ENCODE peak calls at places on chromosomes 16 and 17, in ten cellular contexts. R, Y, F, D, V, E, X, B, Q and W are unnamed samples.

GRCh38 chr16:48452991-48453760 is 68.0 kb upstream of the SIAH1 start:
- DNase-seq in E (no peak), V (no peak), X (no peak), D (no peak), R (no peak), B (no peak), F (no peak), Q (no peak), Y (no peak), W (no peak)

GRCh38 chr16:67030221-67030962 is 1.4 kb downstream of the CBFB start:
- DNase-seq in V (no peak), D (no peak), R (peak; percentile 44), Q (no peak), F (no peak), X (no peak), B (no peak), Y (no peak), E (no peak), W (no peak)

GRCh38 chr17:41579484-41580243 is 7.0 kb downstream of the KRT14 start:
- DNase-seq in Q (peak; percentile 100), R (peak; percentile 94), X (peak; percentile 69), Y (peak; percentile 6), F (peak; percentile 48), D (peak; percentile 91), E (peak; percentile 88), V (peak; percentile 89), B (peak; percentile 89), W (peak; percentile 78)

GRCh38 chr17:57528084-57528451 is 217.0 kb downstream of the CCDC182 start:
- DNase-seq in E (no peak), Y (no peak), D (no peak), B (no peak), V (no peak), Q (no peak), F (peak; percentile 37), R (no peak), X (no peak), W (no peak)

GRCh38 chr16:78099372-78100161 is at the start of gene WWOX:
- DNase-seq in R (peak; percentile 99), X (peak; percentile 99), Q (peak; percentile 99), B (peak; percentile 89), D (peak; percentile 95), F (peak; percentile 97), Y (peak; percentile 96), E (peak; percentile 96), V (peak; percentile 80), W (peak; percentile 94)

GRCh38 chr16:929227-929669 is 41.5 kb downstream of the LMF1 start:
- DNase-seq in Q (peak; percentile 59), V (no peak), B (no peak), E (no peak), F (no peak), D (no peak), X (no peak), Y (no peak), R (no peak), W (no peak)

GRCh38 chr16:17026600-17027242 is 444.0 kb downstream of the XYLT1 start:
- DNase-seq in R (peak; percentile 73), E (no peak), B (no peak), X (peak; percentile 28), F (no peak), Q (no peak), Y (no peak), D (no peak), V (no peak), W (no peak)

GRCh38 chr17:64123114-64123513 is 6.8 kb downstream of the ERN1 start:
- DNase-seq in F (no peak), D (no peak), R (no peak), E (no peak), Y (no peak), V (no peak), X (no peak), Q (peak; percentile 17), B (no peak), W (no peak)

GRCh38 chr17:29612094-29612403 is 10.7 kb downstream of the CORO6 start:
- DNase-seq in Q (no peak), R (no peak), Y (no peak), V (no peak), D (no peak), X (no peak), F (no peak), E (no peak), B (no peak), W (no peak)

GRCh38 chr17:58191259-58191896 is 1.1 kb upstream of the EPX start:
- DNase-seq in B (no peak), V (no peak), R (no peak), E (no peak), D (no peak), F (no peak), Q (no peak), Y (no peak), X (no peak), W (no peak)

GRCh38 chr16:17512636-17513220 is 42.0 kb upstream of the XYLT1 start:
- DNase-seq in Y (no peak), D (no peak), R (no peak), B (no peak), E (no peak), V (no peak), Q (no peak), X (no peak), F (no peak), W (no peak)

GRCh38 chr17:2865228-2865627 is 69.0 kb downstream of the RAP1GAP2 start:
- DNase-seq in F (no peak), Y (no peak), R (no peak), D (no peak), B (no peak), X (no peak), V (no peak), E (no peak), Q (peak; percentile 60), W (no peak)

GRCh38 chr17:35313875-35314409 is 59.5 kb downstream of the SLFN11 start:
- DNase-seq in D (no peak), F (peak; percentile 26), B (no peak), Y (no peak), Q (no peak), R (peak; percentile 49), X (peak; percentile 49), V (no peak), E (peak; percentile 57), W (no peak)

GRCh38 chr17:17343896-17344506 is 40.8 kb downstream of the NT5M start:
- DNase-seq in D (no peak), V (no peak), B (no peak), X (no peak), R (peak; percentile 18), E (peak; percentile 35), Y (no peak), F (no peak), Q (peak; percentile 39), W (no peak)

GRCh38 chr17:15403276-15403939 is 62.0 kb upstream of the TEKT3 start:
- DNase-seq in D (no peak), E (no peak), B (no peak), F (no peak), Q (no peak), Y (no peak), R (no peak), X (no peak), V (no peak), W (no peak)

GRCh38 chr17:35804658-35805192 is 4.6 kb upstream of the TAF15 start:
- DNase-seq in E (no peak), R (peak; percentile 73), B (peak; percentile 89), Q (peak; percentile 83), X (peak; percentile 90), D (peak; percentile 48), V (no peak), F (no peak), Y (peak; percentile 84), W (peak; percentile 60)

DNA sequence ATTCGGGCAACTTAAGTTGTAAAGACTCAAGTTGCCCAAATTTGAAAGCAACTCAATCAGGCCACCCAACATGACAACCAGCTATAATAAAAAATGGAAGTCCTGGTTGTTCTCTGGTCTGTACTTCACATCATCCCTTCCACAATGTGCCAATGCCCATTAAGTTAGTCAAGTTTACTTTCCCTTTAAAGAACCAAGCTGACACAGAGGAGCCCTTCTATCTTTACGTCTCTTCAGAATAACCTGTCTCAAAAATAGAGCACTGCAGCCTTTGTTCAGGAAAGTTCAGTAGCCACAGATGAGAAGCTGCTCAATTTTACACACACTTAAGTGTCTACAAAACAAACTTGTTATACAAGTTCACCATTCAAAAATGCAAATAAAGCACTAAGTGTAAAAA is 75.1 kb upstream of the C17orf78 start:
- DNase-seq in Q (no peak), R (no peak), X (no peak), F (no peak), D (no peak), E (no peak), V (no peak), B (no peak), Y (no peak), W (no peak)
- H3K27ac ChIP-seq in Q (peak overlapping the region; percentile 19), R (no peak overlapping the region), X (no peak overlapping the region), F (peak overlapping the region; percentile 14), D (peak overlapping the region; percentile 52), E (no peak overlapping the region), V (peak overlapping the region; percentile 31), B (no peak overlapping the region), Y (no peak overlapping the region), W (peak overlapping the region; percentile 48)

GRCh38 chr17:9028632-9029570 is 7.6 kb downstream of the NTN1 start:
- DNase-seq in F (no peak), Y (no peak), E (no peak), V (no peak), D (no peak), X (no peak), Q (peak; percentile 57), B (no peak), R (no peak), W (no peak)
- H3K27ac ChIP-seq in F (no peak overlapping the region), Y (no peak overlapping the region), E (no peak overlapping the region), V (no peak overlapping the region), D (no peak overlapping the region), X (no peak overlapping the region), Q (no peak overlapping the region), B (no peak overlapping the region), R (no peak overlapping the region), W (no peak overlapping the region)

DNA sequence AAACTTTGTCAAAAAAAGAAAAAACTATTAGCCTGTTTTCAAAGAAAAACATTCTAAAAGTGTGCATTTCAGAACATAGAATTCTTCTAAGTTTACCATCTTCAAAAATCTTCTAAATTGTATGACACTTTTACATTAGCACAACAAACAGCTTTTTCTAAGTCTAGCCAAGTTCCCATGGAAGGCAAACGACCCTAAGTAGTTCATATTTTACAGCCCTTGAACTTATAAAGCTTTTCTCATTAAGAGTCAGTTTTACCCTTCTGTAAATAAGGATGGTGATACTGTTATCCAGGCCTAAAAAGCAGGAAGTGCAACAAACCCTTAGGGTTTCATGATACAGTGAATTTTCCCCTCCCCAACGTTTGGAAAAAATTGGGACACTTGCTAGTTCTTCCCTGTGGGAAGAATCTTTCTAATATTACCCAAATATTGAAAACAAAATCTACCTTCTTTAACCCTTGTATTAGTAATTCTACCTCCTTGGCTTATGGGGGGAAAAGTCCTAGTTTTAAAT is 4.0 kb upstream of the ARL6IP1 start:
- DNase-seq in B (no peak), X (no peak), V (no peak), D (no peak), E (no peak), F (no peak), Y (no peak), Q (no peak), R (no peak), W (no peak)
- H3K27ac ChIP-seq in B (no peak overlapping the region), X (peak overlapping the region; percentile 64), V (no peak overlapping the region), D (no peak overlapping the region), E (no peak overlapping the region), F (no peak overlapping the region), Y (no peak overlapping the region), Q (no peak overlapping the region), R (no peak overlapping the region), W (peak overlapping the region; percentile 74)

GRCh38 chr17:38898812-38899348 is 26.5 kb upstream of the LASP1NB start:
- DNase-seq in R (peak; percentile 93), V (no peak), E (no peak), F (no peak), D (no peak), X (peak; percentile 93), Y (no peak), B (no peak), Q (no peak), W (no peak)
- H3K27ac ChIP-seq in R (peak overlapping the region; percentile 88), V (no peak overlapping the region), E (no peak overlapping the region), F (peak overlapping the region; percentile 56), D (peak overlapping the region; percentile 8), X (peak overlapping the region; percentile 93), Y (peak overlapping the region; percentile 31), B (peak overlapping the region; percentile 61), Q (no peak overlapping the region), W (no peak overlapping the region)